ENCODE peak calls at places on chromosomes 4 and X, in four cellular contexts. B is K562, L is endothelial cell of umbilical vein, J is IMR-90. Z is an unnamed sample.

GRCh38 chrX:1673337-1673736 is 58.5 kb downstream of the ASMT start:
- DNase-seq in B (peak; percentile 49), L (peak; percentile 30), J (no peak), Z (no peak)

GRCh38 chr4:122679946-122680345 is 52.6 kb upstream of the BBS12 start:
- DNase-seq in B (no peak), L (no peak), J (peak; percentile 38), Z (no peak)

GRCh38 chrX:78333521-78333920 is 6.1 kb upstream of the CYSLTR1 start:
- DNase-seq in B (no peak), L (no peak), J (no peak), Z (no peak)

GRCh38 chrX:70255452-70255851 is 4.6 kb downstream of the P2RY4 start:
- DNase-seq in B (no peak), L (no peak), J (no peak), Z (no peak)

GRCh38 chr4:110155632-110156031 is 42.8 kb downstream of the ELOVL6 start:
- DNase-seq in B (no peak), L (no peak), J (peak; percentile 12), Z (no peak)

GRCh38 chrX:125544856-125545255 is 225.2 kb downstream of the TEX13C start:
- DNase-seq in B (no peak), L (no peak), J (no peak), Z (no peak)

GRCh38 chr4:109375778-109376414 is 57.7 kb upstream of the SEC24B start:
- DNase-seq in B (no peak), L (no peak), J (no peak), Z (no peak)

GRCh38 chr4:181971973-181972372 is 271.2 kb upstream of the TENM3 start:
- DNase-seq in B (no peak), L (no peak), J (peak; percentile 64), Z (no peak)

GRCh38 chr4:185566972-185567749 is 31.9 kb upstream of the PDLIM3 start:
- DNase-seq in B (no peak), L (peak; percentile 93), J (peak; percentile 90), Z (no peak)

GRCh38 chr4:55125087-55125721 is at the start of gene KDR:
- DNase-seq in B (peak; percentile 5), L (peak; percentile 68), J (no peak), Z (no peak)

GRCh38 chrX:103418811-103419210 is 42.5 kb downstream of the BEX3 start:
- DNase-seq in B (no peak), L (no peak), J (no peak), Z (no peak)

GRCh38 chr4:40377462-40378385 is 42.6 kb downstream of the CHRNA9 start:
- DNase-seq in B (no peak), L (no peak), J (peak; percentile 27), Z (no peak)

GRCh38 chr4:25236971-25237370 is 3.1 kb downstream of the PI4K2B start:
- DNase-seq in B (no peak), L (no peak), J (no peak), Z (no peak)

GRCh38 chrX:10014462-10015373 is 47.6 kb downstream of the CLDN34 start:
- DNase-seq in B (peak; percentile 67), L (peak; percentile 87), J (peak; percentile 84), Z (no peak)

GRCh38 chrX:96843566-96843965 is 40.1 kb upstream of the RPA4 start:
- DNase-seq in B (no peak), L (no peak), J (no peak), Z (no peak)

GRCh38 chr4:124104101-124104500 is 608.4 kb downstream of the ANKRD50 start:
- DNase-seq in B (no peak), L (no peak), J (no peak), Z (no peak)

GRCh38 chr4:67106846-67107467 is 438.3 kb downstream of the CENPC start:
- DNase-seq in B (no peak), L (no peak), J (no peak), Z (no peak)

GRCh38 chrX:155577682-155578081 is 35.1 kb downstream of the TMLHE start:
- DNase-seq in B (no peak), L (no peak), J (no peak), Z (peak; percentile 2)

GRCh38 chrX:16658284-16658683 is 8.3 kb downstream of the S100G start:
- DNase-seq in B (no peak), L (peak; percentile 48), J (peak; percentile 80), Z (no peak)

GRCh38 chrX:151899622-151900021 is 13.1 kb upstream of the MAGEA4 start:
- DNase-seq in B (no peak), L (no peak), J (peak; percentile 1), Z (no peak)

GRCh38 chr4:113905301-113905700 is 74.1 kb downstream of the ARSJ start:
- DNase-seq in B (no peak), L (no peak), J (no peak), Z (no peak)

DNA sequence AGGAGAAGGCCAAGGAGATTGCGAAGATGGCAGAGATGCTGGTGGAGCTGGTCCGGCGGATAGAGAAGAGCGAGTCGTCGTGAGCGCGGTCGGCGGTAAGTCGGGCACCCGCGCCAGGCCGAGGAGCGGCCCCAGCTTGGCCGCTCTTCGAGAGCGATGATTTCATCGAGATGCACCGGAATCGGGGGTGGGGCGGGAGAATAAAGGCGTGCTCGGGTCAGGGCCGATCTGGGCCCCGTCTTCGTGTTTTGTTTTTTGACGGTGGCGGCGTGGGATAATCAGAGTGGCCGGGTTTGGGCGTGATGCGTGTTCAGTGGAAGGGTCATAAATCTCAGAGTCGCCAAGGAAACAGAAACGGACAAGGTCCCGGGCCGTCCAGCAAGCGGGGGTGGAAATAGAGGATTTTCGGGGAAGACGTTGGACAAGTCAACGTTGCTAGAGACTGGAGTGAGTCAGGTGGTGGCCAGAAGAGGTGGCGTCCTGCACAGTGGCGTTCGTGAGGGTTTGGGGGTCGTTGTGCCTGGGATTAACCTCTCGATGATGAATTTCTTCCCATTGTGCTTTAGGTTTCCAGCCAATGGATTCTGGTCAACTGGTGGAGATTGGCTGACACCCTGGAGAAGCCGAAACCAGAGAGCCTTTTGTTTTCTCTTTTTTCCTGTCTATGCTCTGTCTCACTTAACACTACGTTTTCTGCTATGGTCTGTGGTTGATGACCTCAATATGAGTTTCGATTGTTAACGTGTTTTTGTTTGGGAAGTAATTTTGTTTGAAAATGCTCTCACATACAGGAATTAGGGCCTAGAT is 882 bp downstream of the MRFAP1 start:
- DNase-seq in B (peak; percentile 57), L (peak; percentile 49), J (peak; percentile 42), Z (no peak)
- TF ChIP-seq FOS in B (no peak), L (no peak), J (no peak), Z (no peak)

GRCh38 chr4:150235795-150236385 is 157.6 kb downstream of the DCLK2 start:
- DNase-seq in B (no peak), L (no peak), J (peak; percentile 42), Z (no peak)

GRCh38 chr4:150236626-150237025 is 158.4 kb downstream of the DCLK2 start:
- DNase-seq in B (no peak), L (peak; percentile 59), J (peak; percentile 66), Z (no peak)

GRCh38 chr4:150238591-150238990 is 160.3 kb downstream of the DCLK2 start:
- DNase-seq in B (no peak), L (no peak), J (peak; percentile 38), Z (no peak)

GRCh38 chr4:150235317-150235716 is 157.1 kb downstream of the DCLK2 start:
- DNase-seq in B (no peak), L (no peak), J (no peak), Z (no peak)

DNA sequence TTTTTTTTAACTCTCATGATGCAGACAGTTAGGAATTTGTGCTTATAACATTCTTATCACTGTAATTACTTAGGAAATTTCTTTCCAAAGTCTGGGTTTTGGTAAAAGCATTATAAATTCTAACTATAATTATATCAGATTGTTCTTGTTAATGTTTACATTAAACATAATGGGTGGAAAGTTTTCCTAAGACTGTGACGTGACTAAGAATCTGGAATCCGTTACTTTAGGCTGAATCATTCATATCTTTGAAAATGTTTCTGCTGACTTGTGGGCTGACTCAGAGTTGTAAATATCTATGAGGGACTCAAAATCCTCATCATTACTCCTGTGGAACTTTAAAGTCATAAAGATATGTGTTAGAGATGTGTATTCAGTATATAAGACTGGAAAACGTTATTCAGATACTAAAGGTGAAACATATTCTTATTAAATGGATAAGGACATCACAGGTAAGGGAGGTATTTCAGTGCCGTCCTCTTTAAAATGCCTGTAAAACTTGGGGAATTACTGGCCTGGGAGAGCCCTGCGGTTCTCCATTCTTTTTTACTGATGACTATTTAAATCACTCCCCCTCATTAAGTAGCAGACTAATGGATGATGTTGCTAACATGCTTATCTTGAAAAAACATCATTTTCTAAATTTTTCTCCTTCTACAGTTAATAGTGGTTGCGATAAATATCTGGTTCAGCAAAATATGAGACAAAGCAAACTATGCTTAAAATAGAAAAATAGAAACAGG is 159.0 kb downstream of the DCLK2 start:
- DNase-seq in B (no peak), L (peak; percentile 94), J (peak; percentile 98), Z (no peak)
- TF ChIP-seq FOS in B (no peak), L (peak; percentile 90), J (peak; percentile 90), Z (no peak)

GRCh38 chr4:87311684-87312083 is 11.0 kb downstream of the HSD17B13 start:
- DNase-seq in B (no peak), L (no peak), J (no peak), Z (no peak)
- TF ChIP-seq FOS in B (no peak), L (no peak), J (no peak), Z (no peak)

GRCh38 chr4:6884341-6884870 is 25.2 kb upstream of the TBC1D14 start:
- DNase-seq in B (no peak), L (no peak), J (peak; percentile 15), Z (no peak)
- TF ChIP-seq FOS in B (no peak), L (no peak), J (no peak), Z (no peak)

DNA sequence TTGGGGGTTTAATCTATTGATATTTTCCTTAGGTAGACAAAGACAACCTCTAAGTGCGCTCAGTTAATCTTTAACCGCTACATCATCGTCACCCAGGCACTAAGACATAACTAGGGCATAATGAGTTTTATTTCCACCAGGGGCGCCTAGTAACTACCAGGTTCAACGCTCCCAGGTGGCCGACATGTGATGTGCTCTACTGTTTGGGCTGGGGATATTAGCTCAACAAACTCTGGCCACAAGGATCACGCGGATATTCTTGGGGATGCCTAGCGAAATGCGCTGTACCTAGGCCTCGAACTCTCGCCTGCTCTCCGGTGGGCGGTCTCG is 915 bp upstream of the RAB33B start:
- DNase-seq in B (no peak), L (no peak), J (no peak), Z (peak; percentile 59)
- TF ChIP-seq FOS in B (no peak), L (no peak), J (no peak), Z (no peak)

GRCh38 chr4:42148453-42148852 is 4.0 kb downstream of the BEND4 start:
- DNase-seq in B (no peak), L (no peak), J (no peak), Z (no peak)
- TF ChIP-seq FOS in B (no peak), L (no peak), J (no peak), Z (no peak)

DNA sequence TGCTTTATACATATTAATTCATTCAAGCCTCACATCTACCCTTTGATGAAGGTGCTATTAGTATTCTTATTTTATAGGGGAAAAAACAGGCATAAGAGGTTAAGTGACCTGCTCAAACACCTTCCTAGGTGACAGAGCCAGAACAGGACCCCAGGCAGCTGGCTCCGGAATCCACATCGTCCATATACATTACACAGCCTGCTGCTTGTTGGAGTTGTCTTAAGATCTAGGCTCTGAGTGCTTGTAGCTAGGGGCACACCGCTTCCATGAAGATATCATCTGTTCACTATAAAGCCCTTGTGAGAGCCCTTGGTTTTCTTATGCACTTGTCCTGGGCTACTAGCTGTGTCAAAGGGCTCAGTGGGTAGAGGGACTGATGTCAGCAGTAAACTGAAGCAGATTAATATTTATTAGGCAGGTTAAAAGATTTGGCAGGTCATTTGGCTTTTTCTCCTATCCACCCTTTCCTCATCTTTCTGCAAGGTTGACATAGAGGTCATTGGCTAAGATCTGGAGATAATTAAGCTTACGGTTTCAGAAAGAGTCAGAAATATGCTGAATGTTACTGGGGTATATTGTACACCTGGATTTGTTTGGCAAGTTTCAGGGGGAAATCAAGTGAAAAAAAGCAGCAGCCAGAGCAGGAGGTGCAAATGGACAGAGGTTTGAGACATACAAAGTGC is 195.4 kb downstream of the SOWAHB start:
- DNase-seq in B (no peak), L (no peak), J (no peak), Z (no peak)
- TF ChIP-seq FOS in B (no peak), L (no peak), J (no peak), Z (no peak)

Z was measured in GM12878.